ENCODE peak calls at places on chromosomes 11 and 22, in six cellular contexts. One of them, this sample, is unnamed.

GRCh38 chr11:122852071-122852831 is 14.0 kb downstream of the CRTAM start:
- DNase-seq in fibroblast of villous mesenchyme: no peak
- DNase-seq in aorta: no peak
- DNase-seq in fibroblast of lung: peak; percentile 43
- DNase-seq in GM23248: peak; percentile 77
- DNase-seq in HL-60: no peak
- DNase-seq in this sample: no peak

GRCh38 chr11:3231851-3232744 is at the start of gene MRGPRE:
- DNase-seq in fibroblast of villous mesenchyme: peak; percentile 5
- DNase-seq in aorta: peak; percentile 54
- DNase-seq in fibroblast of lung: no peak
- DNase-seq in GM23248: peak; percentile 58
- DNase-seq in HL-60: peak; percentile 0
- DNase-seq in this sample: no peak

GRCh38 chr11:6353367-6353987 is 33.2 kb upstream of the CAVIN3 start:
- DNase-seq in fibroblast of villous mesenchyme: peak; percentile 54
- DNase-seq in aorta: no peak
- DNase-seq in fibroblast of lung: peak; percentile 23
- DNase-seq in GM23248: peak; percentile 61
- DNase-seq in HL-60: peak; percentile 51
- DNase-seq in this sample: peak; percentile 38

GRCh38 chr11:67355023-67355793 is 1.9 kb upstream of the POLD4 start:
- DNase-seq in fibroblast of villous mesenchyme: no peak
- DNase-seq in aorta: no peak
- DNase-seq in fibroblast of lung: no peak
- DNase-seq in GM23248: peak; percentile 46
- DNase-seq in HL-60: no peak
- DNase-seq in this sample: no peak

GRCh38 chr11:73399159-73400090 is 23.2 kb downstream of the RELT start:
- DNase-seq in fibroblast of villous mesenchyme: no peak
- DNase-seq in aorta: no peak
- DNase-seq in fibroblast of lung: no peak
- DNase-seq in GM23248: peak; percentile 43
- DNase-seq in HL-60: no peak
- DNase-seq in this sample: no peak

GRCh38 chr11:6387811-6388599 is 2.3 kb upstream of the SMPD1 start:
- DNase-seq in fibroblast of villous mesenchyme: peak; percentile 30
- DNase-seq in aorta: no peak
- DNase-seq in fibroblast of lung: peak; percentile 47
- DNase-seq in GM23248: peak; percentile 36
- DNase-seq in HL-60: no peak
- DNase-seq in this sample: no peak

GRCh38 chr11:92827132-92827531 is 142.3 kb upstream of the MTNR1B start:
- DNase-seq in fibroblast of villous mesenchyme: no peak
- DNase-seq in aorta: no peak
- DNase-seq in fibroblast of lung: peak; percentile 42
- DNase-seq in GM23248: no peak
- DNase-seq in HL-60: no peak
- DNase-seq in this sample: no peak

GRCh38 chr11:10540546-10540914 is 457 bp downstream of the RNF141 start:
- DNase-seq in fibroblast of villous mesenchyme: peak; percentile 43
- DNase-seq in aorta: no peak
- DNase-seq in fibroblast of lung: peak; percentile 57
- DNase-seq in GM23248: no peak
- DNase-seq in HL-60: no peak
- DNase-seq in this sample: no peak

GRCh38 chr22:37211853-37212173 is 464 bp downstream of the SSTR3 start:
- DNase-seq in fibroblast of villous mesenchyme: no peak
- DNase-seq in aorta: no peak
- DNase-seq in fibroblast of lung: no peak
- DNase-seq in GM23248: no peak
- DNase-seq in HL-60: no peak
- DNase-seq in this sample: no peak

GRCh38 chr11:94766656-94767291 is 1.4 kb upstream of the AMOTL1 start:
- DNase-seq in fibroblast of villous mesenchyme: peak; percentile 78
- DNase-seq in aorta: no peak
- DNase-seq in fibroblast of lung: no peak
- DNase-seq in GM23248: peak; percentile 43
- DNase-seq in HL-60: no peak
- DNase-seq in this sample: no peak

GRCh38 chr11:14414470-14415461 is 55.8 kb upstream of the RRAS2 start:
- DNase-seq in fibroblast of villous mesenchyme: peak; percentile 69
- DNase-seq in aorta: no peak
- DNase-seq in fibroblast of lung: peak; percentile 65
- DNase-seq in GM23248: peak; percentile 49
- DNase-seq in HL-60: no peak
- DNase-seq in this sample: peak; percentile 97

GRCh38 chr11:94926271-94926625 is 47.1 kb downstream of the CWC15 start:
- DNase-seq in fibroblast of villous mesenchyme: no peak
- DNase-seq in aorta: no peak
- DNase-seq in fibroblast of lung: peak; percentile 32
- DNase-seq in GM23248: peak; percentile 51
- DNase-seq in HL-60: no peak
- DNase-seq in this sample: no peak

GRCh38 chr11:73379189-73379880 is 3.1 kb downstream of the RELT start:
- DNase-seq in fibroblast of villous mesenchyme: no peak
- DNase-seq in aorta: no peak
- DNase-seq in fibroblast of lung: no peak
- DNase-seq in GM23248: no peak
- DNase-seq in HL-60: no peak
- DNase-seq in this sample: no peak

GRCh38 chr11:100004541-100004940 is 682.5 kb upstream of the ARHGAP42 start:
- DNase-seq in fibroblast of villous mesenchyme: peak; percentile 22
- DNase-seq in aorta: no peak
- DNase-seq in fibroblast of lung: no peak
- DNase-seq in GM23248: no peak
- DNase-seq in HL-60: no peak
- DNase-seq in this sample: no peak

GRCh38 chr11:118688851-118689502 is 9.5 kb upstream of the TREH start:
- DNase-seq in fibroblast of villous mesenchyme: no peak
- DNase-seq in aorta: no peak
- DNase-seq in fibroblast of lung: no peak
- DNase-seq in GM23248: no peak
- DNase-seq in HL-60: no peak
- DNase-seq in this sample: no peak
- H3K4me3 ChIP-seq in fibroblast of villous mesenchyme: no peak overlapping the region
- H3K4me3 ChIP-seq in aorta: no peak overlapping the region
- H3K4me3 ChIP-seq in fibroblast of lung: no peak overlapping the region
- H3K4me3 ChIP-seq in GM23248: no peak overlapping the region
- H3K4me3 ChIP-seq in HL-60: no peak overlapping the region
- H3K4me3 ChIP-seq in this sample: no peak overlapping the region

GRCh38 chr11:66178871-66179270 is 89.6 kb upstream of the RAB1B start:
- DNase-seq in fibroblast of villous mesenchyme: no peak
- DNase-seq in aorta: no peak
- DNase-seq in fibroblast of lung: no peak
- DNase-seq in GM23248: no peak
- DNase-seq in HL-60: no peak
- DNase-seq in this sample: no peak
- H3K4me3 ChIP-seq in fibroblast of villous mesenchyme: no peak overlapping the region
- H3K4me3 ChIP-seq in aorta: no peak overlapping the region
- H3K4me3 ChIP-seq in fibroblast of lung: no peak overlapping the region
- H3K4me3 ChIP-seq in GM23248: no peak overlapping the region
- H3K4me3 ChIP-seq in HL-60: no peak overlapping the region
- H3K4me3 ChIP-seq in this sample: no peak overlapping the region

DNA sequence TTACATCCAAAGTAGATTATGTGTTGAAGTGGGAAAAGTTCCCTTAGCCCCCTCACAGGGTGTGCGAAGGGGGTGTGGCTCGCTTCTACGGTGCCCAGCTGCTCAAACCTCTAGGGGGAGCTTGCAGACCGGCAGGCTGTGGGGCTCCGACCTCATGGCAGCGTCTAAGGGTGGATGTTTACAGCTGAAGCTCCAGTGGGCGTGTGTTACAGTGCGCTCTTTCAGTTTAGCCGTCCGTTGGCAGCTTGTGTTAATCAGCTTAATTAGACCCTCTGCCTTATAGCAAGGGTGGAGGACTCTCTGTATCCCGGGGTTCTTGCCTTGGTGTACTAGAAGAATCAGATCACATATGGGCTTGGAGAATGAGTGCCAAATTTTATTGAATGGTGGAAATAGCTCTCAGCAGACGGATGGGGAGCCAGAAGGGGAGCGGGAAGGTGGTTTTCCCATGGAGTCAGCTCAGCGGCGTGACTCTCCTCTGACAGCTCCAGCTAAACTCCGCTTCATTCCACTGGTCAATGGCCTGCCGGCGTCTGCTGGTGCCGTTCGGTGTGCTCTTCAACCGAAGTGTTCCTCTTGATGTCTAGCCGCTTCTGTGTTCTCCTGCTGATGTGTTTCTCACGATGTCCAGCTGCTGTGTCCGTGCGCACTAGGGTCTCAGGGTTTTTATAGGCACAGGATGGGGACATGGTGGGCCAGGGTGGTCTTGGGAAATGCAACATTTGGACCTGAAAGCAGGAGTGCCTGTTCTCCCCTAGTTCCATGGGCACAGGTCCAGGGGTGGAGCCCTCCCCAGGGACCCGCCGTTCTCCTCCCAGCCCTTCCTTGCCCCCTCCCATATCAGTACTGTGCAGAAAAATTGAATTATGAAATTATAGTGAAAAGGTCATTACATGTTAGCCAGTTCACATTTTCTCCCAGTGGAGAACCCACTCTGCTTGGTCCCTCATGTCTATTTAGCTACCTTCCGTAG is 28.6 kb upstream of the OR10G7 start:
- DNase-seq in fibroblast of villous mesenchyme: peak; percentile 64
- DNase-seq in aorta: peak; percentile 63
- DNase-seq in fibroblast of lung: peak; percentile 54
- DNase-seq in GM23248: peak; percentile 78
- DNase-seq in HL-60: peak; percentile 62
- DNase-seq in this sample: peak; percentile 62
- H3K4me3 ChIP-seq in fibroblast of villous mesenchyme: peak overlapping the region; percentile 42
- H3K4me3 ChIP-seq in aorta: no peak overlapping the region
- H3K4me3 ChIP-seq in fibroblast of lung: peak overlapping the region; percentile 26
- H3K4me3 ChIP-seq in GM23248: peak overlapping the region; percentile 73
- H3K4me3 ChIP-seq in HL-60: no peak overlapping the region
- H3K4me3 ChIP-seq in this sample: peak overlapping the region; percentile 23

GRCh38 chr11:281486-282161 is 3.4 kb downstream of the NLRP6 start:
- DNase-seq in fibroblast of villous mesenchyme: no peak
- DNase-seq in aorta: no peak
- DNase-seq in fibroblast of lung: no peak
- DNase-seq in GM23248: no peak
- DNase-seq in HL-60: no peak
- DNase-seq in this sample: no peak
- H3K4me3 ChIP-seq in fibroblast of villous mesenchyme: no peak overlapping the region
- H3K4me3 ChIP-seq in aorta: no peak overlapping the region
- H3K4me3 ChIP-seq in fibroblast of lung: no peak overlapping the region
- H3K4me3 ChIP-seq in GM23248: no peak overlapping the region
- H3K4me3 ChIP-seq in HL-60: no peak overlapping the region
- H3K4me3 ChIP-seq in this sample: no peak overlapping the region

DNA sequence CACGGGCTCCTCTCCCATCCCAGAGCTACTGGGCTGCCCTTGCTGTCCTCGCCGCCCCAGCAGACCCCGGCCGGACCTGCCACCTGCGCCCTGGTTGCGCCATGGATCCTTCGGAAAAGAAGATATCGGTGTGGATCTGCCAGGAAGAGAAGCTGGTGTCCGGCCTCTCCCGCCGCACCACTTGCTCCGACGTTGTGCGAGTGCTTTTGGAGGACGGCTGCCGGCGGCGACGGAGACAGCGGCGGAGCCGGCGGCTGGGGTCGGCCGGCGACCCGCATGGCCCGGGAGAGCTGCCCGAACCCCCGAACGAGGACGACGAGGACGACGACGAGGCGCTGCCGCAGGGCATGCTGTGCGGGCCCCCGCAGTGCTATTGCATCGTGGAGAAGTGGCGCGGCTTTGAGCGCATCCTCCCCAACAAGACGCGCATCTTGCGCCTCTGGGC is 382 bp downstream of the RASSF10 start:
- DNase-seq in fibroblast of villous mesenchyme: peak; percentile 6
- DNase-seq in aorta: no peak
- DNase-seq in fibroblast of lung: peak; percentile 29
- DNase-seq in GM23248: peak; percentile 34
- DNase-seq in HL-60: no peak
- DNase-seq in this sample: no peak
- H3K4me3 ChIP-seq in fibroblast of villous mesenchyme: peak overlapping the region; percentile 24
- H3K4me3 ChIP-seq in aorta: no peak overlapping the region
- H3K4me3 ChIP-seq in fibroblast of lung: no peak overlapping the region
- H3K4me3 ChIP-seq in GM23248: peak overlapping the region; percentile 53
- H3K4me3 ChIP-seq in HL-60: no peak overlapping the region
- H3K4me3 ChIP-seq in this sample: no peak overlapping the region

GRCh38 chr11:96215094-96215782 is 127.8 kb downstream of the MAML2 start:
- DNase-seq in fibroblast of villous mesenchyme: peak; percentile 78
- DNase-seq in aorta: no peak
- DNase-seq in fibroblast of lung: peak; percentile 75
- DNase-seq in GM23248: peak; percentile 66
- DNase-seq in HL-60: peak; percentile 14
- DNase-seq in this sample: peak; percentile 35
- H3K4me3 ChIP-seq in fibroblast of villous mesenchyme: no peak overlapping the region
- H3K4me3 ChIP-seq in aorta: no peak overlapping the region
- H3K4me3 ChIP-seq in fibroblast of lung: no peak overlapping the region
- H3K4me3 ChIP-seq in GM23248: no peak overlapping the region
- H3K4me3 ChIP-seq in HL-60: no peak overlapping the region
- H3K4me3 ChIP-seq in this sample: no peak overlapping the region

GRCh38 chr11:78425436-78425835 is 7.8 kb upstream of the GAB2 start:
- DNase-seq in fibroblast of villous mesenchyme: peak; percentile 37
- DNase-seq in aorta: no peak
- DNase-seq in fibroblast of lung: no peak
- DNase-seq in GM23248: no peak
- DNase-seq in HL-60: no peak
- DNase-seq in this sample: no peak

GRCh38 chr11:78426845-78427244 is 9.2 kb upstream of the GAB2 start:
- DNase-seq in fibroblast of villous mesenchyme: no peak
- DNase-seq in aorta: no peak
- DNase-seq in fibroblast of lung: no peak
- DNase-seq in GM23248: no peak
- DNase-seq in HL-60: no peak
- DNase-seq in this sample: no peak

GRCh38 chr11:78427615-78428272 is 10.1 kb upstream of the GAB2 start:
- DNase-seq in fibroblast of villous mesenchyme: no peak
- DNase-seq in aorta: no peak
- DNase-seq in fibroblast of lung: no peak
- DNase-seq in GM23248: no peak
- DNase-seq in HL-60: peak; percentile 66
- DNase-seq in this sample: no peak

GRCh38 chr11:78423241-78423640 is 5.6 kb upstream of the GAB2 start:
- DNase-seq in fibroblast of villous mesenchyme: no peak
- DNase-seq in aorta: no peak
- DNase-seq in fibroblast of lung: no peak
- DNase-seq in GM23248: no peak
- DNase-seq in HL-60: no peak
- DNase-seq in this sample: no peak

GRCh38 chr11:78424334-78425270 is 7.0 kb upstream of the GAB2 start:
- DNase-seq in fibroblast of villous mesenchyme: peak; percentile 95
- DNase-seq in aorta: no peak
- DNase-seq in fibroblast of lung: peak; percentile 40
- DNase-seq in GM23248: peak; percentile 28
- DNase-seq in HL-60: peak; percentile 82
- DNase-seq in this sample: no peak
- H3K4me3 ChIP-seq in fibroblast of villous mesenchyme: no peak overlapping the region
- H3K4me3 ChIP-seq in aorta: no peak overlapping the region
- H3K4me3 ChIP-seq in fibroblast of lung: no peak overlapping the region
- H3K4me3 ChIP-seq in GM23248: no peak overlapping the region
- H3K4me3 ChIP-seq in HL-60: peak overlapping the region; percentile 17
- H3K4me3 ChIP-seq in this sample: no peak overlapping the region

This sample was measured in Jurkat, Clone E6-1.